ENCODE peak calls at places on chromosomes 13 and 19, in four cellular contexts. B is GM19239, G is AG04450, P is cardiac fibroblast. X is an unnamed sample.

GRCh38 chr13:73842621-73843020 is 291.6 kb downstream of the KLF12 start:
- DNase-seq in B (no peak), G (no peak), P (no peak), X (no peak)

GRCh38 chr19:30167206-30167903 is 204.8 kb upstream of the ZNF536 start:
- DNase-seq in B (no peak), P (no peak), G (no peak), X (no peak)

GRCh38 chr13:107993239-107993948 is 221.9 kb downstream of the LIG4 start:
- DNase-seq in B (no peak), G (no peak), P (no peak), X (no peak)

GRCh38 chr13:80339841-80340642 is 884 bp downstream of the SPRY2 start:
- DNase-seq in B (no peak), P (peak; percentile 46), G (no peak), X (peak; percentile 53)

GRCh38 chr13:43537124-43537523 is 249.6 kb downstream of the ENOX1 start:
- DNase-seq in G (no peak), P (peak; percentile 77), B (no peak), X (no peak)

GRCh38 chr19:58361900-58362271 is 665 bp downstream of the ZNF497 start:
- DNase-seq in P (peak; percentile 67), B (peak; percentile 73), G (no peak), X (peak; percentile 58)

GRCh38 chr19:58021541-58022282 is 12.1 kb upstream of the ZSCAN1 start:
- DNase-seq in G (no peak), B (no peak), P (peak; percentile 48), X (no peak)

GRCh38 chr19:48698046-48698445 is 2.3 kb downstream of the FUT2 start:
- DNase-seq in G (no peak), P (peak; percentile 82), B (no peak), X (no peak)

GRCh38 chr13:43755844-43756243 is 30.9 kb downstream of the ENOX1 start:
- DNase-seq in P (no peak), B (no peak), G (no peak), X (no peak)

GRCh38 chr13:102003848-102004570 is 397.8 kb downstream of the FGF14 start:
- DNase-seq in P (no peak), G (no peak), B (no peak), X (no peak)

GRCh38 chr19:4952945-4953344 is 16.0 kb upstream of the KDM4B start:
- DNase-seq in G (no peak), P (no peak), B (no peak), X (no peak)

GRCh38 chr13:49253997-49254396 is 6.3 kb downstream of the CDADC1 start:
- DNase-seq in B (no peak), G (no peak), P (no peak), X (no peak)

GRCh38 chr19:32345261-32346207 is at the start of gene ZNF507:
- DNase-seq in B (peak; percentile 94), G (no peak), P (peak; percentile 78), X (peak; percentile 93)

GRCh38 chr13:43981091-43981490 is 101.4 kb downstream of the LACC1 start:
- DNase-seq in P (no peak), G (no peak), B (no peak), X (no peak)

GRCh38 chr19:592101-592500 is 2.4 kb downstream of the HCN2 start:
- DNase-seq in P (no peak), G (no peak), B (no peak), X (peak; percentile 49)

GRCh38 chr19:7739801-7740659 is 7.3 kb downstream of the CD209 start:
- DNase-seq in P (no peak), B (no peak), G (no peak), X (no peak)

X was measured in right cardiac atrium.